ENCODE peak calls at places on chromosomes 5 and 9, in five cellular contexts. A is upper lobe of left lung, O is transverse colon, U is sigmoid colon, Q is Panc1. N is an unnamed sample.
A peak's percentile ranks its signal among the peaks of the same experiment; 100 is the strongest.

GRCh38 chr9:35732185-35733108 is at the start of the genes CREB3 and TLN1:
- DNase-seq in A (peak; percentile 98), O (peak; percentile 99), U (peak; percentile 100), Q (peak; percentile 85), N (peak; percentile 98)

GRCh38 chr5:37846786-37847310 is 7.0 kb upstream of the GDNF start:
- DNase-seq in A (no peak), O (no peak), U (no peak), Q (no peak), N (no peak)

GRCh38 chr5:99033014-99033931 is 104.5 kb upstream of the CHD1 start:
- DNase-seq in A (no peak), O (no peak), U (no peak), Q (no peak), N (no peak)

GRCh38 chr5:125160787-125161502 is 414.5 kb upstream of the ZNF608 start:
- DNase-seq in A (no peak), O (no peak), U (no peak), Q (no peak), N (no peak)

GRCh38 chr9:136799079-136799853 is 3.1 kb downstream of the CCDC183 start:
- DNase-seq in A (peak; percentile 84), O (peak; percentile 83), U (no peak), Q (no peak), N (peak; percentile 80)

GRCh38 chr9:38311382-38312270 is 80.9 kb upstream of the ALDH1B1 start:
- DNase-seq in A (peak; percentile 24), O (no peak), U (no peak), Q (no peak), N (peak; percentile 79)

GRCh38 chr5:64666058-64666457 is 24.2 kb upstream of the SHISAL2B start:
- DNase-seq in A (no peak), O (no peak), U (no peak), Q (no peak), N (no peak)

GRCh38 chr5:82593481-82593880 is 315.3 kb upstream of the RPS23 start:
- DNase-seq in A (no peak), O (no peak), U (no peak), Q (no peak), N (no peak)

GRCh38 chr9:96242829-96243228 is 59.1 kb downstream of the HSD17B3 start:
- DNase-seq in A (no peak), O (no peak), U (no peak), Q (no peak), N (no peak)

GRCh38 chr5:1461396-1461795 is 16.2 kb upstream of the SLC6A3 start:
- DNase-seq in A (peak; percentile 59), O (no peak), U (peak; percentile 29), Q (no peak), N (no peak)

GRCh38 chr5:39447059-39447458 is 22.3 kb upstream of the DAB2 start:
- DNase-seq in A (no peak), O (no peak), U (no peak), Q (no peak), N (no peak)

GRCh38 chr9:137160716-137161557 is 8.9 kb downstream of the LRRC26 start:
- DNase-seq in A (peak; percentile 74), O (no peak), U (no peak), Q (no peak), N (no peak)

GRCh38 chr9:136687721-136688223 is 515 bp upstream of the AGPAT2 start:
- DNase-seq in A (peak; percentile 90), O (peak; percentile 87), U (no peak), Q (no peak), N (no peak)

GRCh38 chr5:136374003-136374402 is 8.7 kb upstream of the TRPC7 start:
- DNase-seq in A (no peak), O (no peak), U (no peak), Q (no peak), N (no peak)

GRCh38 chr5:141585594-141585993 is 33.2 kb downstream of the DIAPH1 start:
- DNase-seq in A (no peak), O (no peak), U (no peak), Q (no peak), N (no peak)

GRCh38 chr9:133075925-133076324 is 14.1 kb downstream of the CEL start:
- DNase-seq in A (no peak), O (no peak), U (no peak), Q (peak; percentile 17), N (no peak)

GRCh38 chr5:134136771-134137170 is 22.3 kb downstream of the TCF7 start:
- DNase-seq in A (no peak), O (peak; percentile 3), U (peak; percentile 56), Q (no peak), N (peak; percentile 82)

GRCh38 chr9:134928796-134929559 is 11.3 kb upstream of the FCN1 start:
- DNase-seq in A (no peak), O (peak; percentile 39), U (peak; percentile 78), Q (no peak), N (no peak)

GRCh38 chr9:15103321-15103720 is 193.1 kb upstream of the FREM1 start:
- DNase-seq in A (no peak), O (no peak), U (no peak), Q (no peak), N (no peak)

GRCh38 chr5:79809743-79810142 is 120.1 kb downstream of the CMYA5 start:
- DNase-seq in A (no peak), O (no peak), U (no peak), Q (no peak), N (no peak)

GRCh38 chr9:115422932-115423440 is 305.0 kb upstream of the TNC start:
- DNase-seq in A (no peak), O (no peak), U (no peak), Q (no peak), N (no peak)

GRCh38 chr5:56011835-56012234 is 17.1 kb upstream of the IL6ST start:
- DNase-seq in A (no peak), O (no peak), U (no peak), Q (no peak), N (no peak)

GRCh38 chr5:180115326-180116076 is 43.9 kb upstream of the RNF130 start:
- DNase-seq in A (no peak), O (no peak), U (peak; percentile 40), Q (no peak), N (no peak)

DNA sequence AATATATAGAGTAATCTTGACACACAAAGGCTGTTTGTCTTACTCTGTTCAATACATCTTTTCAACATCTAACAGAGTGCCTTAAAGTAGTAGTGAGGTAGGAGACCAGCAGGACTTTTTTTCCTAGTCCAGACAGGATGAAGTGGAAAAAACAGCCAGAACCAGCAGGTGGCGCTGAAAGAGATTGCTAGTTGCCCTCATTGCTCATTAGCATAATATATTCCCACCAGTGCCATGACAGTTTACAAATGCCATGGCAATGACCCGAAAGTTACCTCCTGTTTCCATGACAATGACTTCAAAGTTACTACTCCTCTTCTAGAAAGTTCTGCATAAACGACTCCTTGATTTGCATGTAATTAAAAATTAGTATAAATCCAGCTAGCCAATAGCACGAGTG is 387.4 kb downstream of the ACTL7B start:
- DNase-seq in A (no peak), O (peak; percentile 38), U (no peak), Q (no peak), N (no peak)
- TF ChIP-seq CTCF in A (peak; percentile 53), O (peak; percentile 10), U (no peak), Q (peak; percentile 36), N (no peak)

GRCh38 chr5:151456321-151456940 is 9.0 kb downstream of the SLC36A1 start:
- DNase-seq in A (peak; percentile 6), O (peak; percentile 33), U (no peak), Q (no peak), N (no peak)
- TF ChIP-seq POLR2AphosphoS5 in A (no peak), O (no peak), U (no peak), Q (no peak), N (no peak)

GRCh38 chr5:166428264-166428663 is 1863.2 kb upstream of the WWC1 start:
- DNase-seq in A (no peak), O (no peak), U (no peak), Q (no peak), N (no peak)
- H3K4me1 ChIP-seq in A (no peaks in the 10 kb centered on the region), O (no peaks in the 10 kb centered on the region), U (no peaks in the 10 kb centered on the region), Q (no peaks in the 10 kb centered on the region), N (no peaks in the 10 kb centered on the region)

DNA sequence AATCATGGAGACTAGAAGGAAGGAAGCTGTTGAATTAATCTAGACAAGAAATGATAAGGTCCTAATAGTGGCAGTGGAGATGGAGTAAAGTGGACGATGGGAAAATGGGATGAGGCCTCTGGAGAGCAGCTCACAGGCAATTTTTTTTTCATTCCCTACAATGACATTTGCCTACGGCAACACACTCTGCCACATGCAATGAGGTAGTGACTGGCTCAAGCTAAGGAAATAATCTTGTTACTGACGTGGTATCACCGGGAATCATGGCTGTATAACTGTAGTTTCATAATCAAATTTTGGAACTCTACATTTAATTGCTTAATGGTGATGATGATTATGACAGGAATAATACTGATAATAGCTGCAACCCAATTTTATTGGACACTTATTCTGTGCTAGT is 12.1 kb upstream of the MOB3B start:
- DNase-seq in A (no peak), O (no peak), U (no peak), Q (no peak), N (no peak)
- TF ChIP-seq CTCF in A (no peak), O (no peak), U (no peak), Q (no peak), N (no peak)